ENCODE peak calls at places on chromosomes 16 and 17, in nine cellular contexts. P is K562, D is ovary, K is ascending aorta, C is heart right ventricle, Y is AG04450, X is esophagus squamous epithelium, J is HCT116, B is uterus. I is an unnamed sample.

GRCh38 chr16:70534949-70535348 is 11.3 kb downstream of the SF3B3 start:
- DNase-seq in P (peak), D (no peak), K (no peak), C (no peak), Y (no peak), X (no peak), J (no peak), B (no peak), I (no peak)

GRCh38 chr17:63517825-63518534 is 5.2 kb upstream of the KCNH6 start:
- DNase-seq in P (no peak), D (no peak), K (no peak), C (no peak), Y (no peak), X (no peak), J (no peak), B (no peak), I (no peak)

GRCh38 chr17:3029213-3029913 is 34.0 kb downstream of the OR1D5 start:
- DNase-seq in P (no peak), D (peak), K (no peak), C (peak), Y (no peak), X (no peak), J (no peak), B (no peak), I (no peak)

GRCh38 chr17:27091043-27091497 is 202.8 kb upstream of the WSB1 start:
- DNase-seq in P (no peak), D (no peak), K (no peak), C (no peak), Y (no peak), X (no peak), J (no peak), B (no peak), I (no peak)

GRCh38 chr17:35560703-35561102 is at the start of gene SLFN14:
- DNase-seq in P (peak), D (no peak), K (no peak), C (no peak), Y (no peak), X (no peak), J (no peak), B (no peak), I (no peak)

GRCh38 chr16:87464691-87465300 is 28.0 kb downstream of the ZCCHC14 start:
- DNase-seq in P (peak), D (peak), K (peak), C (peak), Y (peak), X (no peak), J (no peak), B (peak), I (peak)

GRCh38 chr16:56422896-56423441 is 2.4 kb downstream of the AMFR start:
- DNase-seq in P (no peak), D (no peak), K (no peak), C (no peak), Y (no peak), X (no peak), J (no peak), B (no peak), I (no peak)

GRCh38 chr16:14240964-14241363 is 169.8 kb downstream of the MRTFB start:
- DNase-seq in P (no peak), D (no peak), K (no peak), C (no peak), Y (no peak), X (no peak), J (no peak), B (no peak), I (no peak)

GRCh38 chr17:50950002-50950877 is 84.1 kb upstream of the TOB1 start:
- DNase-seq in P (peak), D (peak), K (peak), C (peak), Y (peak), X (peak), J (peak), B (peak), I (peak)

GRCh38 chr16:81621496-81621895 is 157.6 kb upstream of the PLCG2 start:
- DNase-seq in P (no peak), D (no peak), K (no peak), C (no peak), Y (no peak), X (no peak), J (no peak), B (no peak), I (no peak)

GRCh38 chr16:72934661-72935403 is 113.1 kb downstream of the ZFHX3 start:
- DNase-seq in P (no peak), D (no peak), K (no peak), C (no peak), Y (no peak), X (no peak), J (no peak), B (peak), I (peak)

GRCh38 chr17:12730931-12731521 is 58.3 kb upstream of the ARHGAP44 start:
- DNase-seq in P (no peak), D (no peak), K (peak), C (peak), Y (no peak), X (no peak), J (peak), B (peak), I (no peak)

GRCh38 chr16:853981-854807 is 53.7 kb upstream of the GNG13 start:
- DNase-seq in P (no peak), D (no peak), K (no peak), C (no peak), Y (no peak), X (no peak), J (no peak), B (no peak), I (no peak)

GRCh38 chr17:80422981-80423380 is 8.0 kb downstream of the ENDOV start:
- DNase-seq in P (no peak), D (no peak), K (no peak), C (peak), Y (no peak), X (no peak), J (no peak), B (peak), I (no peak)

GRCh38 chr17:40025991-40026815 is 11.0 kb downstream of the CSF3 start:
- DNase-seq in P (no peak), D (no peak), K (no peak), C (no peak), Y (no peak), X (no peak), J (no peak), B (no peak), I (no peak)

GRCh38 chr16:47574091-47575054 is 113.2 kb downstream of the PHKB start:
- DNase-seq in P (no peak), D (no peak), K (no peak), C (no peak), Y (no peak), X (no peak), J (no peak), B (no peak), I (no peak)

GRCh38 chr16:87017388-87018012 is 299.7 kb downstream of the C16orf95 start:
- DNase-seq in P (no peak), D (no peak), K (no peak), C (no peak), Y (peak), X (no peak), J (peak), B (no peak), I (peak)

GRCh38 chr16:67393111-67393789 is at the start of gene TPPP3:
- DNase-seq in P (peak), D (peak), K (peak), C (peak), Y (no peak), X (no peak), J (no peak), B (peak), I (no peak)

GRCh38 chr17:50802609-50803571 is 32.5 kb upstream of the WFIKKN2 start:
- DNase-seq in P (no peak), D (no peak), K (no peak), C (no peak), Y (no peak), X (no peak), J (no peak), B (no peak), I (no peak)

GRCh38 chr17:35101725-35102124 is 17.9 kb downstream of the RAD51D start:
- DNase-seq in P (no peak), D (no peak), K (no peak), C (no peak), Y (no peak), X (no peak), J (no peak), B (no peak), I (no peak)

GRCh38 chr17:39739020-39739884 is 1.5 kb downstream of the GRB7 start:
- DNase-seq in P (peak), D (no peak), K (no peak), C (no peak), Y (no peak), X (no peak), J (peak), B (peak), I (no peak)

GRCh38 chr16:22641030-22641671 is 130.5 kb downstream of the NPIPB5 start:
- DNase-seq in P (no peak), D (no peak), K (no peak), C (no peak), Y (no peak), X (no peak), J (peak), B (no peak), I (no peak)

GRCh38 chr16:85897384-85897783 is 1.6 kb upstream of the IRF8 start:
- DNase-seq in P (no peak), D (no peak), K (no peak), C (no peak), Y (no peak), X (no peak), J (no peak), B (no peak), I (no peak)
- TF ChIP-seq CTCF in P (no peak), D (no peak), K (no peak), C (no peak), Y (no peak), X (no peak), J (no peak), B (no peak), I (no peak)

GRCh38 chr17:7437369-7437863 is 1.9 kb upstream of the FGF11 start:
- DNase-seq in P (no peak), D (peak), K (no peak), C (no peak), Y (no peak), X (no peak), J (no peak), B (no peak), I (no peak)
- H3K4me3 ChIP-seq in P (no peak), D (peak), K (peak), C (peak), Y (peak), X (peak), J (peak), B (peak), I (peak)

GRCh38 chr17:41793749-41794602 is 7.5 kb upstream of the JUP start:
- DNase-seq in P (no peak), D (peak), K (no peak), C (no peak), Y (no peak), X (no peak), J (no peak), B (peak), I (no peak)
- TF ChIP-seq CTCF in P (no peak), D (no peak), K (no peak), C (no peak), Y (no peak), X (no peak), J (no peak), B (no peak), I (no peak)

GRCh38 chr16:51151951-51152663 is 1.0 kb upstream of the SALL1 start:
- DNase-seq in P (no peak), D (peak), K (no peak), C (peak), Y (peak), X (no peak), J (no peak), B (peak), I (peak)
- H3K4me3 ChIP-seq in P (no peak), D (peak), K (peak), C (peak), Y (peak), X (peak), J (no peak), B (peak), I (peak)

GRCh38 chr17:72920513-72920912 is 172.0 kb downstream of the SLC39A11 start:
- DNase-seq in P (no peak), D (no peak), K (no peak), C (no peak), Y (no peak), X (no peak), J (no peak), B (no peak), I (no peak)

GRCh38 chr17:72926171-72926570 is 166.3 kb downstream of the SLC39A11 start:
- DNase-seq in P (no peak), D (no peak), K (no peak), C (no peak), Y (no peak), X (no peak), J (no peak), B (no peak), I (no peak)

GRCh38 chr17:72927146-72927545 is 165.3 kb downstream of the SLC39A11 start:
- DNase-seq in P (no peak), D (no peak), K (no peak), C (no peak), Y (no peak), X (no peak), J (no peak), B (no peak), I (no peak)

GRCh38 chr17:72924181-72924580 is 168.3 kb downstream of the SLC39A11 start:
- DNase-seq in P (no peak), D (no peak), K (no peak), C (no peak), Y (no peak), X (no peak), J (no peak), B (no peak), I (no peak)

GRCh38 chr17:72922223-72922622 is 170.3 kb downstream of the SLC39A11 start:
- DNase-seq in P (no peak), D (no peak), K (no peak), C (no peak), Y (no peak), X (no peak), J (no peak), B (no peak), I (no peak)
- TF ChIP-seq CTCF in P (no peak), D (no peak), K (no peak), C (no peak), Y (no peak), X (no peak), J (no peak), B (no peak), I (no peak)

GRCh38 chr16:76193851-76194620 is 83.2 kb upstream of the CNTNAP4 start:
- DNase-seq in P (no peak), D (no peak), K (no peak), C (no peak), Y (no peak), X (no peak), J (no peak), B (no peak), I (no peak)
- H3K4me3 ChIP-seq in P (no peak), D (no peak), K (no peak), C (no peak), Y (no peak), X (no peak), J (no peak), B (no peak), I (no peak)

DNA sequence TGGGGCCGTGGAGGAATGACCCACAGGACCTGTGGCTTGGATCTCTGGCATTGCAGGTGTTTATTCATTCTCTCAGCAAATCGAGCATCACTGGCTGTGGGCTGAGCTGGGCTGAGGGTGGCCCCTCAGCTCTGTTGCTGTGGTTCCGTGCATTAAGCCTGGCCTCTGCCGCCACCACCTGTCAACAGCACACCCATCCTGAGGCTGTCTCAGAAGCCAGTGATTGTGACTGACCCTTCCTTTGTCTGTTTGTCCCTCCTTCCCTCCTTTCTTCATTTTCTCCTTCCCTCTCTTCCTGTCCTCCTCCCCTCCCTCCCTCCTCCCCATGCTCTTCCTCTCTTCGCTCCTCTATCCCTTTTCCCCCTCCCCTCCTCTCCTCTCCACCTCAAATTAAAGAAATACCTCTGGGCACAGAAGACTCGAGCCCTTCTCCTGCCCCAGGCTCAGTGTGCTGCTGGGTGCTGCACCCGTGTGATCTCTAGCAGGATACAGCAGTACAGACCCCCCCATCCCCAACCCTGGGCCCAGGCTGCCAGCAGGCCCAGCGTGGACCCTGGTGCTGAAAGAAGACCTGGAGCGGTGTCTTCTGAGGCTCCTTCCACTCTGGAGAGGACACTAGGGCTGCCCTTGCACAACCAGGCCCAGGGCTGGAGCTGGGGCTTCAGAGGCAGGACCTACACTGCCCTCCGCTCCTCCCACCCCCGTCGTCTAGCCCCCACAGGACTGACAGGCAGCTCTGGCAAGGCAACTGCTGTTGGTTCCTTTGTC is 75.9 kb downstream of the PLD6 start:
- DNase-seq in P (no peak), D (no peak), K (no peak), C (no peak), Y (no peak), X (no peak), J (no peak), B (no peak), I (no peak)
- TF ChIP-seq CTCF in P (no peak), D (no peak), K (no peak), C (no peak), Y (no peak), X (no peak), J (no peak), B (no peak), I (no peak)

GRCh38 chr17:52157603-52158449 is 688 bp downstream of the CA10 start:
- DNase-seq in P (no peak), D (no peak), K (no peak), C (no peak), Y (no peak), X (no peak), J (no peak), B (no peak), I (no peak)

GRCh38 chr17:52158450-52159042 is at the start of gene CA10:
- DNase-seq in P (no peak), D (no peak), K (no peak), C (no peak), Y (no peak), X (no peak), J (no peak), B (no peak), I (no peak)

GRCh38 chr17:52159810-52160578 is 1.5 kb upstream of the CA10 start:
- DNase-seq in P (no peak), D (no peak), K (no peak), C (no peak), Y (no peak), X (no peak), J (no peak), B (no peak), I (no peak)

GRCh38 chr17:52157161-52157560 is 1.4 kb downstream of the CA10 start:
- DNase-seq in P (no peak), D (no peak), K (no peak), C (no peak), Y (no peak), X (no peak), J (no peak), B (no peak), I (no peak)

GRCh38 chr17:52159159-52159809 is 770 bp upstream of the CA10 start:
- DNase-seq in P (no peak), D (no peak), K (no peak), C (no peak), Y (no peak), X (no peak), J (no peak), B (no peak), I (no peak)
- H3K4me3 ChIP-seq in P (no peak), D (no peak), K (no peak), C (no peak), Y (no peak), X (peak), J (no peak), B (no peak), I (no peak)

GRCh38 chr17:4540224-4541040 is 14.8 kb downstream of the MYBBP1A start:
- DNase-seq in P (peak), D (no peak), K (no peak), C (peak), Y (no peak), X (no peak), J (no peak), B (no peak), I (no peak)
- TF ChIP-seq CTCF in P (peak), D (no peak), K (no peak), C (peak), Y (no peak), X (no peak), J (peak), B (no peak), I (peak)